ENCODE peak calls at places on chromosome 19, in six cellular contexts. O, X, F, P, L and U are unnamed samples.

GRCh38 chr19:7512400-7512851 is 3.5 kb upstream of the ZNF358 start:
- DNase-seq in O (no peak), X (no peak), F (no peak), P (no peak), L (no peak), U (no peak)

GRCh38 chr19:2343289-2343982 is 15.0 kb downstream of the SPPL2B start:
- DNase-seq in O (no peak), X (no peak), F (no peak), P (no peak), L (no peak), U (no peak)

GRCh38 chr19:23415561-23416191 is 20.4 kb upstream of the ZNF91 start:
- DNase-seq in O (no peak), X (peak), F (no peak), P (no peak), L (no peak), U (no peak)

GRCh38 chr19:17109962-17110598 is 34.5 kb downstream of the MYO9B start:
- DNase-seq in O (no peak), X (no peak), F (no peak), P (no peak), L (no peak), U (no peak)

GRCh38 chr19:19637523-19638251 is 5.8 kb downstream of the GMIP start:
- DNase-seq in O (no peak), X (no peak), F (no peak), P (no peak), L (no peak), U (no peak)

GRCh38 chr19:3450796-3451411 is 29.4 kb downstream of the SMIM24 start:
- DNase-seq in O (no peak), X (no peak), F (peak), P (peak), L (peak), U (no peak)

GRCh38 chr19:48739400-48739825 is 997 bp downstream of the RASIP1 start:
- DNase-seq in O (no peak), X (no peak), F (no peak), P (no peak), L (no peak), U (no peak)

GRCh38 chr19:46374526-46375475 is 27.9 kb downstream of the PPP5C start:
- DNase-seq in O (no peak), X (no peak), F (no peak), P (peak), L (no peak), U (no peak)

GRCh38 chr19:1362385-1363257 is 21.1 kb upstream of the NDUFS7 start:
- DNase-seq in O (no peak), X (no peak), F (no peak), P (no peak), L (no peak), U (no peak)

GRCh38 chr19:41439441-41440222 is at the start of gene DMAC2:
- DNase-seq in O (peak), X (peak), F (peak), P (peak), L (peak), U (peak)
- TF ChIP-seq CTCF in O (peak), X (no peak), F (peak), P (peak), L (peak), U (peak)

DNA sequence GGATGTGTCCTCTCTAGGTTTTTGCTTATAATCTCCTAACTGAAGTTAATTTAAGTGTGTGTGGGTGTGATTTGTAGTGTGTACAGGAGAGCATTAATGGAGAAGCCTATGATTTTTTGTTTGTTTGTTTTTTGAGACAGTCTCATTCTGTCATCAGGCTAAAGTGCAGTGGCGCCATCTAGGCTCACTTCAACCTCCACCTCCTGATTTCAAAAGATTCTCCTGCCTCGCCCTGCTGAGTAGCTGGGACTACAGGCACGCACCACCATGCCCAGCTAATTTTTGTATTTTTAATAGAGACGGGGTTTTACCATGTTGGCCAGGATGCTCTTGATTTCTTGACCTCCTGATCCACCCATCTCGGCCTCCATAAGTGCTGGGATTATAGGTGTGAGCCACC is 20.6 kb downstream of the ZNF701 start:
- DNase-seq in O (no peak), X (no peak), F (no peak), P (no peak), L (no peak), U (no peak)
- TF ChIP-seq CTCF in O (peak), X (peak), F (no peak), P (no peak), L (no peak), U (no peak)

GRCh38 chr19:58516964-58517833 is 2.4 kb downstream of the ZBTB45 start:
- DNase-seq in O (no peak), X (no peak), F (no peak), P (no peak), L (no peak), U (no peak)
- TF ChIP-seq CTCF in O (peak), X (no peak), F (no peak), P (no peak), L (no peak), U (no peak)

DNA sequence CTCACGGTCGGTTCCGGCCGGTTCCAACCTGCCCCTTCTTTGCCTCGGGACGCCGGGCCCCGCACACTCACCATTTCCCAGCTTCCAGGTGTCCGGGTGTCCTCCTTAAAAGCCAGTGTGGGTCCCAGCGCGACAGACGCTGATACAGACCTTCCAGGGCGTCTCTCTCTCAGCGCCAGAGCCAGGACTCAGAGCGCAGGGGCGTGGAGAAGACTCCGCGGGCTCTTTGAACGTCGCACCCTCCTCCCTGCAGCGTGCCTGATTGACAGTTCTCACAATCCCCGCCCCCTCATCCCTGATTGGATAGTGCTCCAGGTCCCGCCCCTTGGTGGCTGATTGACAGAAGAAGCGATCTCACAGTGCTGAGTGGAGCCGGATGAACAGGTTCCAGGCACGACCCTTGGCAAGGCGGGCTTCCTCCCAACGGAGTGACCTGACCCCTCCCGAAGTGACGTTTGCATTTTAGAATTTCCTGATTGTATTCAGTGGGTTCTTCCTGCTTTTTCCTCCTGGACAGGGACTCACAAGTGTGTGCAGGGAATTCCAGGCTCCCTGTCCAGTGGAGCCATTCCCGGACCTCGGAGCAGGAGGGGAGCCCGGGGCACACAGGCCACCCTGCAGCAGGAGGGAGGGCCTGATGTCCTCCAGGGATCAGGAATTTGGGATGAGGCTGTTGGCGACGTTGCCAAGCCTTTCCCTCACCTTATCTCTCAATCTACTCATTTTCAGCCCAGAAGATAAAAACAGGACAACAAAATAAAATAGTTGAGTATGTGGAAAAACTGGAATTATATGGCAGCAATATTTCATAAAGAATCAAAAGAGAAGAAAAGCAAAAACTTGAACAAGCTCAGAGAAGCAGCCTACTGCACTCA is at the start of gene ZNF823:
- DNase-seq in O (peak), X (peak), F (peak), P (peak), L (peak), U (peak)
- TF ChIP-seq CTCF in O (no peak), X (no peak), F (no peak), P (no peak), L (no peak), U (no peak)

GRCh38 chr19:6066661-6067646 is 43.3 kb downstream of the RFX2 start:
- DNase-seq in O (no peak), X (peak), F (peak), P (peak), L (peak), U (peak)
- TF ChIP-seq CTCF in O (no peak), X (no peak), F (no peak), P (no peak), L (no peak), U (no peak)

DNA sequence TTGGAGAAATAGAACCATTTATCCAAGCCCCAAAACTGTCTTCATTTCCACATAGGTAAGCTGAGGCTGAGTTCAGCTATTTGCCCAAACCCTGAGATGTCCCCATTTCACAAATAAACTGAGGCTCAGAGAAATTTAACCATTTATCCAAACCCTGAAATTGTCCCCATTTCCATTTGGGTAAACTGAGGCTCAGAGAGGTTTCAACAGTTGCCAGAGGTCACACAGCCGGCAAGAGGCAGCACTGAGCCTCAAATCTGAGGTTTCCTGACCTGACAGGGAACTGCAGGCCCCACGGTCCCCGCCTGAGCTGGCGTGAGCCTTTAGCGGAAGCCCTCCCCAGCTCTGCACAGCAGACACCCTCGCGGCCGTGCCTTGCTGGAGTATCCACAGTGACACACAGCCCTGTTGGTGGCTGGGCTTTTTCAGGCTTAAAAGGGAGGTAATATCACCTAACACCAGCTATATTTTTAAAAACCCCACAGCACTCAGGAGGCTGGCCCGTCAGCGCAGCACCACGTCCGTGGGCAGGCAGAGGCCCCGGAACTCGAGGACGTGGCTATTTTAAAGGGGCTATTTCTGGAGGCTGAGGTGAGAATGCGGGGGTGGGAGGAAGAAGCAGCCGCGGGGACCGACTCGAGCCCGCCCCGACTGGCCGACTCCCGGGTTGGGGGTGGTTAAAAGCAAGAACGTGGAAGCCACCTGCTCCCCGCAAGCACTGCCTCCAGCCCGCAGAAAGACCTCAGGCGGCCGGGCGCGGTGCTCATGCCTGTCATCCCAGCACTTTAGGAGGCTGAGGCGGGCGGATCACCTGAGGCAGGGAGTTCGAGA is 18.5 kb downstream of the PTPRS start:
- DNase-seq in O (peak), X (no peak), F (no peak), P (no peak), L (no peak), U (peak)
- TF ChIP-seq CTCF in O (peak), X (no peak), F (no peak), P (no peak), L (no peak), U (no peak)

GRCh38 chr19:31459430-31459829 is 110.2 kb upstream of the TSHZ3 start:
- DNase-seq in O (no peak), X (no peak), F (no peak), P (no peak), L (no peak), U (no peak)

DNA sequence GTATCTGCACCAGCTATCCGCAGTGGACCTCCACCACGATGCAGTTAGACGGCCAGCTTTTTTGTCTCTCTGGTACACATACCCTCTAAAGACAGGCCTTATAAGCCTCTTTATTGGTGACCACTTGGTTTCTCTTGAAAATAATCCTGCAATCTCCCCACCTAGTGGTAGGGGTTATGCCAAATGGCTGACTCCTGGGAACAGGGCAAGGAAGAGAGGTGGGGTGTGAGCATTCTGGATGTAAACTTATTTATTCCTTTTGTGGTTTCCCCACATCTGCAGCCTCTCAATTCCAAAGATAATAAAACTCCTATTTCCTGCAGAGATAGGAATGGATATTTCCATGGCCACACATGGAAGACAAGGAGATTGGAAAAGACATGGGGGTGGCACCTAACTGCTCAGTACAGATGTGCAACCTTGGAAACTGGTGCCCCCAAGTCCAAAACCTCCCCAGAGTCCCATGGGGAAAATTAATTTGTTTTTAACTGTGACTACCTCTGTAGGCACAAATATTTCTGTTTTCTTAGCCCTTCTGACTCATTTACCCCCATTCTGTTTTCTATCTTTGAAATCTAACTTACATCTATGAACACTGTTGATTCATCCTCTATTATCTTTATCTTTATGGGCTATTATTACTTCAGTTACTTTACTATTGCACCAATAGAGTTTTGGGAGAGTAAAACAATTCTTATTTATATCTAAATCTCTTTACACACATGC is 112.7 kb upstream of the TSHZ3 start:
- DNase-seq in O (no peak), X (no peak), F (no peak), P (no peak), L (peak), U (no peak)
- TF ChIP-seq CTCF in O (no peak), X (no peak), F (peak), P (no peak), L (peak), U (no peak)

GRCh38 chr19:30161770-30162169 is 210.4 kb upstream of the ZNF536 start:
- DNase-seq in O (no peak), X (no peak), F (no peak), P (no peak), L (no peak), U (no peak)

GRCh38 chr19:30159636-30160035 is 212.5 kb upstream of the ZNF536 start:
- DNase-seq in O (no peak), X (no peak), F (no peak), P (no peak), L (no peak), U (no peak)

GRCh38 chr19:30160996-30161655 is 211.1 kb upstream of the ZNF536 start:
- DNase-seq in O (no peak), X (no peak), F (no peak), P (no peak), L (no peak), U (no peak)

GRCh38 chr19:30158893-30159245 is 213.3 kb upstream of the ZNF536 start:
- DNase-seq in O (no peak), X (no peak), F (no peak), P (no peak), L (no peak), U (no peak)

GRCh38 chr19:30160426-30160825 is 211.8 kb upstream of the ZNF536 start:
- DNase-seq in O (no peak), X (no peak), F (no peak), P (no peak), L (no peak), U (no peak)
- TF ChIP-seq CTCF in O (no peak), X (no peak), F (no peak), P (no peak), L (no peak), U (no peak)

GRCh38 chr19:29636553-29637325 is 28.5 kb upstream of the PLEKHF1 start:
- DNase-seq in O (no peak), X (no peak), F (no peak), P (no peak), L (no peak), U (no peak)

GRCh38 chr19:29635963-29636362 is 29.3 kb upstream of the PLEKHF1 start:
- DNase-seq in O (no peak), X (no peak), F (no peak), P (no peak), L (no peak), U (no peak)

GRCh38 chr19:29631450-29631849 is 25.4 kb downstream of the POP4 start:
- DNase-seq in O (no peak), X (no peak), F (no peak), P (no peak), L (no peak), U (no peak)

GRCh38 chr19:29634731-29635130 is 28.6 kb downstream of the POP4 start:
- DNase-seq in O (no peak), X (no peak), F (no peak), P (no peak), L (no peak), U (no peak)

DNA sequence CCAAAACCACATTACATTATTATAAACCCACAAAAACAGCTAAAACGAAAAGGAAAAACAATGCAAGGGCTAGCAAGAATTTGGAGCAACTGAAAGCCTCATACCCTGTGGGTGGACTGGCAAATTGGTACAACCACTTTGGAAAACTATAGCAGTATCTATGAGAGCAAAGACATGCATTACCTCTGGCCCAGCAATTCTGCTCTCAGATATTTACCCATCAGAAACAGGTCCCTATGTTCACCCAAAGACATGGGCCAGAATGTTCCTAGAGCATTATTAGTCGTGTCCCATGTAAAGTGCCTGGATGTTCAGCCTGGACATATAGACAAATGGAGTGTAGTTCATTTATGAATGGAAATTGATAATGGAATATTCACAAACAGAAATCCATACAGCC is 27.9 kb downstream of the POP4 start:
- DNase-seq in O (no peak), X (no peak), F (no peak), P (no peak), L (no peak), U (no peak)
- TF ChIP-seq CTCF in O (no peak), X (no peak), F (no peak), P (no peak), L (no peak), U (no peak)